ENCODE peak calls at places on chromosomes 11 and 22, in four cellular contexts. E, D, F and G are unnamed samples.

GRCh38 chr11:85756401-85757200 is 54.3 kb downstream of the SYTL2 start:
- DNase-seq in F (no peak), D (no peak), E (no peak), G (no peak)

GRCh38 chr22:21726650-21727049 is 8.9 kb downstream of the YPEL1 start:
- DNase-seq in D (no peak), F (no peak), E (peak; percentile 14), G (no peak)

GRCh38 chr22:23055448-23056179 is 14.7 kb upstream of the GNAZ start:
- DNase-seq in D (no peak), F (no peak), E (no peak), G (no peak)

GRCh38 chr11:57460017-57460755 is at the start of gene RTN4RL2:
- DNase-seq in E (no peak), D (peak; percentile 63), F (peak; percentile 36), G (peak; percentile 32)

GRCh38 chr22:39634530-39635399 is 64.2 kb downstream of the CACNA1I start:
- DNase-seq in E (no peak), D (peak; percentile 89), F (no peak), G (peak; percentile 81)

GRCh38 chr11:57251491-57252104 is 14.5 kb upstream of the APLNR start:
- DNase-seq in F (no peak), D (peak; percentile 29), E (no peak), G (no peak)

GRCh38 chr11:14638561-14638960 is 5.0 kb upstream of the PDE3B start:
- DNase-seq in F (no peak), E (no peak), D (peak; percentile 86), G (no peak)

GRCh38 chr11:3341298-3341697 is 37.6 kb downstream of the ZNF195 start:
- DNase-seq in D (no peak), F (peak; percentile 56), E (peak; percentile 14), G (no peak)

GRCh38 chr11:107494036-107494435 is 36.4 kb upstream of the CWF19L2 start:
- DNase-seq in F (no peak), D (no peak), E (no peak), G (no peak)

GRCh38 chr11:12777208-12777874 is 103.1 kb downstream of the TEAD1 start:
- DNase-seq in F (no peak), D (no peak), E (no peak), G (no peak)

GRCh38 chr11:129278586-129279319 is 86.6 kb upstream of the ARHGAP32 start:
- DNase-seq in E (no peak), D (no peak), F (no peak), G (no peak)

GRCh38 chr22:32623943-32624342 is 149.3 kb downstream of the FBXO7 start:
- DNase-seq in F (no peak), E (no peak), D (peak; percentile 85), G (no peak)

GRCh38 chr22:45254388-45254787 is 13.7 kb upstream of the KIAA0930 start:
- DNase-seq in D (no peak), E (no peak), F (no peak), G (no peak)

GRCh38 chr22:36327922-36328551 is 59.7 kb downstream of the MYH9 start:
- DNase-seq in D (no peak), F (no peak), E (no peak), G (no peak)

GRCh38 chr22:41289681-41290080 is 3.7 kb upstream of the RANGAP1 start:
- DNase-seq in E (no peak), D (no peak), F (no peak), G (no peak)

GRCh38 chr11:121743285-121743684 is 290.5 kb upstream of the SORL1-AS1 start:
- DNase-seq in F (no peak), E (no peak), D (no peak), G (no peak)

GRCh38 chr11:131217313-131218297 is 152.8 kb upstream of the NTM start:
- DNase-seq in E (no peak), F (no peak), D (no peak), G (peak; percentile 1)

GRCh38 chr11:66868726-66869291 is 11.9 kb downstream of the LRFN4 start:
- DNase-seq in F (peak; percentile 66), E (peak; percentile 52), D (peak; percentile 50), G (peak; percentile 67)

GRCh38 chr22:39308614-39309363 is 10.6 kb downstream of the RPL3 start:
- DNase-seq in E (no peak), D (peak; percentile 81), F (no peak), G (peak; percentile 89)

GRCh38 chr22:38843716-38844660 is at the start of gene NPTXR:
- DNase-seq in D (peak; percentile 40), F (no peak), E (no peak), G (peak; percentile 61)

GRCh38 chr22:37636186-37636948 is 3.1 kb upstream of the SH3BP1 start:
- DNase-seq in E (no peak), F (no peak), D (no peak), G (no peak)

GRCh38 chr11:17570034-17570433 is 23.0 kb downstream of the OTOG start:
- DNase-seq in D (no peak), F (peak; percentile 8), E (no peak), G (peak; percentile 43)

GRCh38 chr22:17601031-17601430 is 27.5 kb downstream of the ATP6V1E1 start:
- DNase-seq in F (no peak), E (no peak), D (no peak), G (no peak)

GRCh38 chr11:62999649-63000048 is 14.9 kb upstream of the SLC22A6 start:
- DNase-seq in E (no peak), F (peak; percentile 35), D (no peak), G (no peak)

GRCh38 chr22:45482169-45482568 is 20.5 kb upstream of the FBLN1 start:
- DNase-seq in F (no peak), D (no peak), E (no peak), G (no peak)

GRCh38 chr11:132992838-132993680 is 539.2 kb downstream of the OPCML start:
- DNase-seq in E (no peak), D (no peak), F (no peak), G (no peak)

GRCh38 chr22:25409240-25409639 is 155.2 kb upstream of the GRK3 start:
- DNase-seq in E (no peak), D (no peak), F (no peak), G (no peak)

GRCh38 chr11:1326435-1327063 is 17.1 kb upstream of the TOLLIP start:
- DNase-seq in F (no peak), E (no peak), D (peak; percentile 89), G (peak; percentile 64)